ENCODE peak calls at places on chromosomes 6 and 20, in eight cellular contexts. B is SJSA1; D is effector memory CD4-positive, alpha-beta T cell; E is neural progenitor cell; S is HCT116; F is PC-3; R is heart left ventricle; V is H9. J is an unnamed sample.
A peak's percentile ranks its signal among the peaks of the same experiment; 100 is the strongest.

GRCh38 chr6:44078795-44079671 is 48.2 kb downstream of the MRPL14 start:
- DNase-seq in R (no peak), S (peak; percentile 60), F (peak; percentile 92), E (peak; percentile 81), D (peak; percentile 56), V (peak; percentile 78), B (peak; percentile 80), J (no peak)

GRCh38 chr6:141131616-141132015 is 1001.1 kb upstream of the GJE1 start:
- DNase-seq in F (no peak), B (no peak), S (no peak), D (no peak), R (no peak), E (no peak), V (no peak), J (no peak)

GRCh38 chr6:167122041-167122826 is 662 bp upstream of the CCR6 start:
- DNase-seq in F (no peak), S (no peak), E (no peak), V (no peak), D (no peak), B (no peak), R (no peak), J (no peak)

GRCh38 chr6:148550569-148550968 is 196.3 kb upstream of the UST start:
- DNase-seq in F (no peak), B (no peak), D (no peak), S (no peak), R (no peak), E (no peak), V (no peak), J (no peak)

GRCh38 chr20:34874094-34874654 is 1.5 kb upstream of the GGT7 start:
- DNase-seq in V (peak; percentile 88), D (no peak), F (peak; percentile 95), S (peak; percentile 79), E (peak; percentile 82), R (no peak), B (peak; percentile 83), J (peak; percentile 84)

GRCh38 chr6:12899080-12899815 is 182.7 kb downstream of the PHACTR1 start:
- DNase-seq in B (no peak), S (no peak), E (no peak), R (no peak), D (no peak), F (no peak), V (no peak), J (no peak)

GRCh38 chr6:43644940-43645612 is at the start of gene RSPH9:
- DNase-seq in R (peak; percentile 86), D (peak; percentile 68), V (peak; percentile 98), F (no peak), B (no peak), E (peak; percentile 97), S (no peak), J (peak; percentile 80)

GRCh38 chr6:33633462-33634158 is 12.5 kb downstream of the ITPR3 start:
- DNase-seq in B (peak; percentile 46), F (peak; percentile 49), R (peak; percentile 84), E (peak; percentile 83), D (peak; percentile 60), V (peak; percentile 65), S (no peak), J (peak; percentile 77)

GRCh38 chr20:3068075-3068474 is 3.3 kb upstream of the OXT start:
- DNase-seq in S (no peak), E (no peak), B (no peak), F (no peak), D (no peak), R (no peak), V (no peak), J (peak; percentile 44)

GRCh38 chr6:131042664-131043063 is 20.4 kb downstream of the EPB41L2 start:
- DNase-seq in E (no peak), D (no peak), B (no peak), R (no peak), S (no peak), V (no peak), F (no peak), J (no peak)

GRCh38 chr6:43582911-43583310 is 6.9 kb downstream of the POLH start:
- DNase-seq in E (no peak), F (no peak), R (no peak), S (no peak), B (no peak), D (no peak), V (no peak), J (no peak)

GRCh38 chr20:50655325-50655880 is 35.9 kb downstream of the RIPOR3 start:
- DNase-seq in F (no peak), V (no peak), D (no peak), B (no peak), R (peak; percentile 79), S (no peak), E (peak; percentile 46), J (peak; percentile 62)

GRCh38 chr20:43748274-43748673 is 21.5 kb upstream of the GTSF1L start:
- DNase-seq in V (no peak), E (no peak), B (no peak), R (no peak), S (no peak), D (no peak), F (no peak), J (no peak)

GRCh38 chr20:45402946-45403345 is 5.1 kb upstream of the DBNDD2 start:
- DNase-seq in B (no peak), E (no peak), D (no peak), S (no peak), V (no peak), R (no peak), F (peak; percentile 28), J (no peak)

GRCh38 chr20:35467339-35468224 is 12.2 kb downstream of the CEP250 start:
- DNase-seq in F (peak; percentile 72), D (no peak), V (no peak), B (no peak), E (peak; percentile 41), R (no peak), S (peak; percentile 21), J (no peak)

GRCh38 chr6:39824030-39824926 is 32.1 kb downstream of the DAAM2 start:
- DNase-seq in S (no peak), B (no peak), R (no peak), V (peak; percentile 51), F (no peak), D (no peak), E (no peak), J (no peak)

GRCh38 chr6:113351183-113351834 is 505.8 kb upstream of the MARCKS start:
- DNase-seq in S (no peak), B (peak; percentile 51), D (no peak), V (no peak), F (peak; percentile 9), E (no peak), R (no peak), J (no peak)

GRCh38 chr6:43231053-43231452 is 1.8 kb upstream of the DNPH1 start:
- DNase-seq in F (no peak), V (no peak), B (no peak), E (no peak), D (no peak), R (no peak), S (no peak), J (peak; percentile 0)

GRCh38 chr20:58268936-58269619 is 40.4 kb upstream of the RAB22A start:
- DNase-seq in V (no peak), E (no peak), F (peak; percentile 21), B (no peak), D (no peak), R (no peak), S (no peak), J (no peak)

GRCh38 chr20:45058168-45058850 is 42.6 kb downstream of the KCNS1 start:
- DNase-seq in E (no peak), B (no peak), F (no peak), R (no peak), D (no peak), S (no peak), V (no peak), J (no peak)

GRCh38 chr20:25309395-25310267 is 61.7 kb downstream of the PYGB start:
- DNase-seq in V (no peak), D (no peak), B (peak; percentile 95), R (peak; percentile 74), F (peak; percentile 88), E (no peak), S (peak; percentile 65), J (peak; percentile 81)
- H3K4me1 ChIP-seq in V (no peaks in the 10 kb centered on the region), D (peaks cover 14% of the 10 kb centered on the region), B (peaks cover 56% of the 10 kb centered on the region), R (peaks cover 27% of the 10 kb centered on the region), F (peaks cover 33% of the 10 kb centered on the region), E (no peaks in the 10 kb centered on the region), S (peaks cover 37% of the 10 kb centered on the region), J (peaks cover 3% of the 10 kb centered on the region)

DNA sequence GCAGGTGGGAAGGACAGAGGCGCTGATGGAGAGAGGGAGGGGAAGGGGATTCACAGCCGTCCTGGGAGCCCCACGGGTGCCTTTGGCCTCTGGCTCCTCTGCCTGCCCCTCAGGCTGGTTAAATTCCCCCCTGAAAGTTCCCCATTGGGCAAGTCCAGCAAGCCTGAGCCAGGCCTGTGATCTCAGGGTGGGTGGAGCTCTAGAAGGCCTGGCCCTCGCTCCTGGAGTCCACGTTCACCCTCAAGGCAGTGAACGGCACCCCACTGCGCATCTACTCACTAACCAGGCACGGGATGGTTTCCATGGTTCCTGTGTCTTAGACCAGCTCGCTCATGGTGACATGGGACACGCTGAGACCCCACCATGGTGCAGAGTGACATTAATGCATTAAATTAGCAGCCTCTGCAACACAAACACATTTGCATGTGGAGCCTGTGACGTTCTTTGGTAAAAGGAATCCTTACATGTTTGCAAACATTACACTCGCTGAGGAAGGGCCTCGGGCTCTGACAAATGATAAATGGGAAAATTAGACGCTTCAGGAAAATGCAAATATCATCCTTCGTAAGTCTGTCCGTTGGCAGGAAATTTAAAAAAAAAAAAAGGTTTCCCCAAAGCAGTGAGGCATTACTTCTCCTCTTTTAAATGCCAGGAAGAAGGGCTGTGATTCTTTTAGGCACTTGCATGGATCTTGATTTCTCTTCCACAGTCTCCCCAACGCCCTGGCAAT is 452.6 kb downstream of the PREX1 start:
- DNase-seq in V (no peak), B (no peak), F (no peak), E (no peak), R (no peak), S (no peak), D (no peak), J (no peak)
- H3K27ac ChIP-seq in V (no peak overlapping the region), B (no peak overlapping the region), F (no peak overlapping the region), E (no peak overlapping the region), R (peak overlapping the region; percentile 49), S (no peak overlapping the region), D (no peak overlapping the region), J (no peak overlapping the region)

GRCh38 chr6:30101423-30101938 is 11.4 kb downstream of the TRIM31 start:
- DNase-seq in F (no peak), E (no peak), B (no peak), D (no peak), V (no peak), S (no peak), R (no peak), J (no peak)
- H3K27me3 ChIP-seq in F (no peaks in the 10 kb centered on the region), E (peaks cover 100% of the 10 kb centered on the region), B (peaks cover 40% of the 10 kb centered on the region), D (peaks cover 10% of the 10 kb centered on the region), V (peaks cover 36% of the 10 kb centered on the region), S (no peaks in the 10 kb centered on the region), R (peaks cover 6% of the 10 kb centered on the region), J (peaks cover 3% of the 10 kb centered on the region)

DNA sequence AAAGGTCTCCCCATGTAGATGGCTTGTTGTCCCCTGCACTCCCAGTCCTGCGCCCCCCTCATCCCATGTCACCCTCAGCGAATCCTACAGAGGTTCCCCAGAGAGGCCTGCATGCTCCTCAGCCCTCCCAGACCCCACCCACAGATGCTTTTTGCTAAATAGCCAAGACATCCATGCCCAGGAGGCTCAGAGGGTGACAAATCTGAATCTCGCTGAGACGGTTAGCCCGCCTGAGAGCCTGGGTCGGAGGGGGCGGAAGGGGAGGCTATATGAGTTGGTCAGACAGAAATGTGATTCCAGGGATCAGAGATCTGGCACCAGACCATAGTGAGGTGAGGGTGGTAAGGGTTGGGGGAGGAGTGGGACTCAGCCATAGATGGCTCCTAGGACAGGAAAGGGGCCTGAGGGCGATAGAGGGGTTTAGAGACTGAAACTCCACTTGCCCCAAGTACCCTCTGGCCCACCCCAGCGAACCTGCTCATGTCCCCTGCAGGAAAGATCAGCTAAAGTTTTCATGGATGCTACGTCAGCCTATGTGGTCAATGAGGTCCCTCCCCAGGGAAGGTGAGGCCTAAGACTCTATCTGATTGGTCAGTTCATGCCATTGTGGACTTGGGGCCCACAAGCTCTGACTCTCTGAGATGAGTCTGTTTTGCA is 33.2 kb downstream of the TFEB start:
- DNase-seq in S (no peak), F (no peak), V (no peak), B (no peak), R (peak; percentile 55), D (no peak), E (no peak), J (no peak)
- H3K4me1 ChIP-seq in S (no peaks in the 10 kb centered on the region), F (peaks cover 21% of the 10 kb centered on the region), V (no peaks in the 10 kb centered on the region), B (peaks cover 23% of the 10 kb centered on the region), R (peaks cover 92% of the 10 kb centered on the region), D (peaks cover 14% of the 10 kb centered on the region), E (peaks cover 4% of the 10 kb centered on the region), J (peaks cover 5% of the 10 kb centered on the region)

J was measured in aorta.